ENCODE peak calls at places on chromosome 7, in four cellular contexts. One of them, this sample, is unnamed.

GRCh38 chr7:83648464-83649241 is at the start of gene SEMA3E:
- DNase-seq in K562: peak; percentile 2
- DNase-seq in HCT116: peak; percentile 15
- DNase-seq in HepG2: no peak
- DNase-seq in this sample: peak; percentile 65

GRCh38 chr7:131103997-131104396 is 223.7 kb upstream of the MKLN1 start:
- DNase-seq in K562: no peak
- DNase-seq in HCT116: no peak
- DNase-seq in HepG2: no peak
- DNase-seq in this sample: no peak

GRCh38 chr7:129948877-129949291 is 3.9 kb downstream of the UBE2H start:
- DNase-seq in K562: peak; percentile 91
- DNase-seq in HCT116: peak; percentile 86
- DNase-seq in HepG2: peak; percentile 97
- DNase-seq in this sample: peak; percentile 80

GRCh38 chr7:17144313-17144712 is 154.1 kb upstream of the AHR start:
- DNase-seq in K562: peak; percentile 14
- DNase-seq in HCT116: no peak
- DNase-seq in HepG2: no peak
- DNase-seq in this sample: no peak

GRCh38 chr7:135744938-135745701 is 3.5 kb downstream of the FAM180A start:
- DNase-seq in K562: no peak
- DNase-seq in HCT116: peak; percentile 79
- DNase-seq in HepG2: no peak
- DNase-seq in this sample: no peak

GRCh38 chr7:70883750-70884445 is 248.0 kb upstream of the GALNT17 start:
- DNase-seq in K562: no peak
- DNase-seq in HCT116: no peak
- DNase-seq in HepG2: no peak
- DNase-seq in this sample: no peak

GRCh38 chr7:108008827-108009226 is 5.9 kb upstream of the LAMB1 start:
- DNase-seq in K562: no peak
- DNase-seq in HCT116: no peak
- DNase-seq in HepG2: no peak
- DNase-seq in this sample: no peak

GRCh38 chr7:39271386-39271785 is 293.7 kb downstream of the POU6F2 start:
- DNase-seq in K562: no peak
- DNase-seq in HCT116: no peak
- DNase-seq in HepG2: no peak
- DNase-seq in this sample: no peak

GRCh38 chr7:1854521-1855395 is 184.7 kb downstream of the ELFN1 start:
- DNase-seq in K562: peak; percentile 95
- DNase-seq in HCT116: no peak
- DNase-seq in HepG2: no peak
- DNase-seq in this sample: no peak

GRCh38 chr7:136359333-136359903 is 382.3 kb upstream of the MTPN start:
- DNase-seq in K562: no peak
- DNase-seq in HCT116: no peak
- DNase-seq in HepG2: no peak
- DNase-seq in this sample: no peak

GRCh38 chr7:145557805-145558204 is 558.8 kb upstream of the CNTNAP2 start:
- DNase-seq in K562: no peak
- DNase-seq in HCT116: no peak
- DNase-seq in HepG2: no peak
- DNase-seq in this sample: no peak

GRCh38 chr7:29500719-29501118 is 62.9 kb upstream of the PRR15 start:
- DNase-seq in K562: no peak
- DNase-seq in HCT116: no peak
- DNase-seq in HepG2: no peak
- DNase-seq in this sample: no peak

GRCh38 chr7:75695036-75695435 is 43.7 kb downstream of the HIP1 start:
- DNase-seq in K562: peak; percentile 27
- DNase-seq in HCT116: no peak
- DNase-seq in HepG2: no peak
- DNase-seq in this sample: no peak

GRCh38 chr7:87447251-87447650 is 28.2 kb downstream of the ABCB4 start:
- DNase-seq in K562: no peak
- DNase-seq in HCT116: no peak
- DNase-seq in HepG2: no peak
- DNase-seq in this sample: no peak

GRCh38 chr7:2002561-2003450 is 229.9 kb downstream of the MAD1L1 start:
- DNase-seq in K562: no peak
- DNase-seq in HCT116: no peak
- DNase-seq in HepG2: no peak
- DNase-seq in this sample: no peak

GRCh38 chr7:7976677-7977076 is 8.1 kb downstream of the GLCCI1 start:
- DNase-seq in K562: no peak
- DNase-seq in HCT116: no peak
- DNase-seq in HepG2: no peak
- DNase-seq in this sample: no peak

GRCh38 chr7:13106513-13106912 is 419.1 kb downstream of the ARL4A start:
- DNase-seq in K562: no peak
- DNase-seq in HCT116: no peak
- DNase-seq in HepG2: no peak
- DNase-seq in this sample: no peak

GRCh38 chr7:47596502-47597202 is 14.7 kb upstream of the TNS3 start:
- DNase-seq in K562: no peak
- DNase-seq in HCT116: no peak
- DNase-seq in HepG2: peak; percentile 28
- DNase-seq in this sample: no peak

GRCh38 chr7:131147604-131148003 is 180.1 kb upstream of the MKLN1 start:
- DNase-seq in K562: no peak
- DNase-seq in HCT116: no peak
- DNase-seq in HepG2: no peak
- DNase-seq in this sample: no peak

GRCh38 chr7:139619367-139619657 is 95.8 kb downstream of the CLEC2L start:
- DNase-seq in K562: no peak
- DNase-seq in HCT116: no peak
- DNase-seq in HepG2: no peak
- DNase-seq in this sample: no peak

DNA sequence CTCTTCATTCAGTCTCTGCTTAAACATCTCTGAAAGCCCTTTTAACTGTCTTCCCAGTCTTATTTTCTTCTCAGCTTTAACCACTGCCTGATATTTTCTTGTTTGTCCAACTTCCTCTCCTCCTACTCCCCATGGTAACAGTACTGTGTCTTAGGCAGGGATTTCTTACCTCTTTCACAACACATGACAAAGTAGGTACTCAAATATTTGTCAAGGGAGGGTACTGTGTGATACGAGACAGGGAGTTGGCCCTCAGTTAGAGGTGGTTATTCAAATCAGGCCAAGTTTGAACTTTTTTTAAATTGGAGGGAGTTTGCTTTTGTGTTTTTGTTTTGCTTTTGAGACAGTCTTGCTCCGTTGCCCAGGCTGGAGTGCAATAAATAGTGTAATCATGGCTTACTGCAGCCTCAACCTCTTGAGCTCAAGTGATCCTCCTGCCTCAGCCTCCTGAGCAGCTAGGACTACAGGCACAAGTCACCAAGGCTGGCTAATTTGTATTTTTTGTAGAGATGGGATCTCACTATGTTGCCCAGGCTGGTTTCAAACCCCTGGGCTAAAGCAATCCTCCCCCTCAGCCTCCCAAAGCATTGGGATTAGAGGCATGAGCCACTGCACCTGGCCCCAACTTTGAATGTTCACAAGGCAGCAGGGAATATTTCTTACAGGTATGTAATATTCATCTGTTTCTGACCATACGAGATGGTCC is 2.5 kb upstream of the KPNA7 start:
- DNase-seq in K562: no peak
- DNase-seq in HCT116: no peak
- DNase-seq in HepG2: peak; percentile 88
- DNase-seq in this sample: peak; percentile 65
- TF ChIP-seq TCF7L2 in K562: no peak
- TF ChIP-seq TCF7L2 in HCT116: no peak
- TF ChIP-seq TCF7L2 in HepG2: no peak
- TF ChIP-seq TCF7L2 in this sample: no peak

GRCh38 chr7:72334733-72335132 is 77.4 kb downstream of the CALN1 start:
- DNase-seq in K562: no peak
- DNase-seq in HCT116: no peak
- DNase-seq in HepG2: no peak
- DNase-seq in this sample: no peak

GRCh38 chr7:72336382-72336886 is 75.7 kb downstream of the CALN1 start:
- DNase-seq in K562: no peak
- DNase-seq in HCT116: no peak
- DNase-seq in HepG2: no peak
- DNase-seq in this sample: no peak

GRCh38 chr7:72335561-72336381 is 76.4 kb downstream of the CALN1 start:
- DNase-seq in K562: no peak
- DNase-seq in HCT116: no peak
- DNase-seq in HepG2: no peak
- DNase-seq in this sample: no peak

GRCh38 chr7:72337822-72338167 is 74.3 kb downstream of the CALN1 start:
- DNase-seq in K562: no peak
- DNase-seq in HCT116: no peak
- DNase-seq in HepG2: no peak
- DNase-seq in this sample: no peak

GRCh38 chr7:72336887-72337821 is 75.0 kb downstream of the CALN1 start:
- DNase-seq in K562: no peak
- DNase-seq in HCT116: no peak
- DNase-seq in HepG2: no peak
- DNase-seq in this sample: no peak
- TF ChIP-seq SIN3A in K562: no peak
- TF ChIP-seq SIN3A in HCT116: no peak
- TF ChIP-seq SIN3A in HepG2: no peak
- TF ChIP-seq SIN3A in this sample: no peak

DNA sequence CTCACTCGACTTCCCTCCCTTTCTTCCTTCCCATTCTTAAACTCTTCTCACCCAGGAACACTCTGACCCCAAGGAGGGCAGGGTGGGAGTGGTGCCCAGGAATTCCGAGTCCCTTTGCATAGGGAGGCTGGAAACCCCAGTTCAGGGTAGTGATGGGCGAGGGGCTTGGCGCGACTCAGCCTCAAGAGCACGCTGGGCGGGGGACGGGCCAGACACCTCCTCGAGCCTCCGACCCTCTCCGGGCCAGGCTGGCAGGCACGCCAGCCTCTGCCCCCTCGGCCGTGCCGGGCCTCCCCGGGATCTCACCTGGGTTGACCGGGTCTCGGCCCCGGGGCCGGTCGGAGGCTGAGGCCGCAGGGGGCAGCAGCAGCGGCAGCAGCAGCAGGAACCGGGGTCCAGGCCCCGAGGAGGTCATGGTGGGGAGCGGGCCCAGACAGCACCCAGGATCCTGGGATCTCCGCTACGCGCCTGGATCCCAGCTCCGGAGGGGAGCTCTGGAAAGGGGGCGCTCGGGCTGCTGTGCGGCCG is 457 bp downstream of the PLOD3 start:
- DNase-seq in K562: no peak
- DNase-seq in HCT116: no peak
- DNase-seq in HepG2: no peak
- DNase-seq in this sample: no peak
- TF ChIP-seq CTCF in K562: peak; percentile 0
- TF ChIP-seq CTCF in HCT116: no peak
- TF ChIP-seq CTCF in HepG2: no peak
- TF ChIP-seq CTCF in this sample: no peak

GRCh38 chr7:113374924-113375323 is 256.6 kb upstream of the SMIM30 start:
- DNase-seq in K562: no peak
- DNase-seq in HCT116: no peak
- DNase-seq in HepG2: no peak
- DNase-seq in this sample: no peak
- TF ChIP-seq TCF7L2 in K562: no peak
- TF ChIP-seq TCF7L2 in HCT116: no peak
- TF ChIP-seq TCF7L2 in HepG2: no peak
- TF ChIP-seq TCF7L2 in this sample: no peak